ENCODE peak calls at places on chromosomes 11 and 22, in eight cellular contexts. O is cardiac fibroblast, P is lower lobe of right lung, R is dorsolateral prefrontal cortex, X is MCF 10A, Z is left ventricle myocardium inferior, H is osteocyte, N is endothelial cell. T is an unnamed sample.

GRCh38 chr11:128689946-128690745 is 3.7 kb upstream of the FLI1 start:
- DNase-seq in R (no peak), H (no peak), O (no peak), X (no peak), Z (no peak), N (no peak), P (peak; percentile 48), T (no peak)

GRCh38 chr22:49235463-49236300 is 592.0 kb downstream of the BRD1 start:
- DNase-seq in P (no peak), O (no peak), Z (no peak), X (no peak), H (peak; percentile 66), R (no peak), N (no peak), T (no peak)

GRCh38 chr11:10807629-10808552 is 835 bp downstream of the EIF4G2 start:
- DNase-seq in O (peak; percentile 54), H (peak; percentile 86), N (peak; percentile 60), X (peak; percentile 49), Z (peak; percentile 71), P (peak; percentile 79), R (peak; percentile 75), T (no peak)

GRCh38 chr22:24171822-24172221 is 9.5 kb upstream of the SUSD2 start:
- DNase-seq in N (no peak), H (no peak), R (no peak), O (no peak), P (no peak), X (no peak), Z (no peak), T (no peak)

GRCh38 chr11:104546486-104546885 is 351.8 kb downstream of the CASP12 start:
- DNase-seq in Z (no peak), O (no peak), N (no peak), P (no peak), H (no peak), R (no peak), X (no peak), T (no peak)

GRCh38 chr11:32794439-32794838 is at the start of gene CCDC73:
- DNase-seq in H (no peak), X (no peak), P (no peak), R (no peak), Z (no peak), N (no peak), O (no peak), T (no peak)

GRCh38 chr22:42792909-42793847 is 63.9 kb downstream of the ARFGAP3 start:
- DNase-seq in H (no peak), N (no peak), Z (peak; percentile 64), P (no peak), X (no peak), O (no peak), R (no peak), T (no peak)

GRCh38 chr11:109960831-109961230 is 132.4 kb upstream of the ZC3H12C start:
- DNase-seq in H (no peak), R (no peak), O (peak; percentile 93), P (no peak), N (no peak), Z (peak; percentile 63), X (peak; percentile 38), T (no peak)

GRCh38 chr11:124754710-124755109 is 2.7 kb upstream of the VSIG2 start:
- DNase-seq in Z (no peak), P (no peak), O (no peak), X (no peak), H (no peak), N (no peak), R (no peak), T (no peak)

GRCh38 chr11:13941790-13942189 is 20.7 kb upstream of the SPON1 start:
- DNase-seq in P (no peak), R (no peak), H (no peak), O (no peak), Z (no peak), N (no peak), X (no peak), T (no peak)

GRCh38 chr22:47340851-47341436 is 578.5 kb downstream of the TBC1D22A start:
- DNase-seq in X (peak; percentile 33), Z (no peak), O (no peak), N (no peak), P (no peak), R (no peak), H (peak; percentile 48), T (no peak)

GRCh38 chr11:19793356-19793755 is 80.7 kb downstream of the NAV2 start:
- DNase-seq in O (no peak), X (no peak), H (no peak), Z (no peak), P (no peak), N (no peak), R (no peak), T (no peak)

GRCh38 chr11:61549177-61549576 is 31.7 kb downstream of the SYT7 start:
- DNase-seq in R (no peak), P (no peak), O (no peak), N (no peak), H (no peak), X (no peak), Z (no peak), T (no peak)

GRCh38 chr11:33691051-33691864 is 9.4 kb downstream of the C11orf91 start:
- DNase-seq in P (no peak), H (no peak), Z (no peak), N (no peak), X (no peak), R (no peak), O (no peak), T (no peak)

GRCh38 chr22:17774206-17774927 is at the start of gene BID:
- DNase-seq in N (no peak), Z (peak; percentile 68), H (no peak), X (peak; percentile 23), R (no peak), O (no peak), P (peak; percentile 84), T (no peak)

GRCh38 chr22:50545522-50546325 is at the start of gene KLHDC7B:
- DNase-seq in R (no peak), X (no peak), O (no peak), N (no peak), P (peak; percentile 45), Z (no peak), H (no peak), T (no peak)

GRCh38 chr11:75946531-75947530 is 131.8 kb downstream of the UVRAG start:
- DNase-seq in N (no peak), X (no peak), P (no peak), R (no peak), Z (no peak), H (no peak), O (peak; percentile 67), T (no peak)

GRCh38 chr22:19751497-19752245 is 8.9 kb upstream of the TBX1 start:
- DNase-seq in N (no peak), O (no peak), R (no peak), P (no peak), H (no peak), X (no peak), Z (no peak), T (no peak)

GRCh38 chr22:19755145-19755710 is 5.3 kb upstream of the TBX1 start:
- DNase-seq in R (no peak), X (no peak), O (no peak), H (no peak), P (no peak), Z (no peak), N (no peak), T (no peak)

GRCh38 chr22:19754701-19755144 is 5.9 kb upstream of the TBX1 start:
- DNase-seq in Z (no peak), P (no peak), R (no peak), X (no peak), N (no peak), O (no peak), H (no peak), T (no peak)

GRCh38 chr22:19753996-19754700 is 6.4 kb upstream of the TBX1 start:
- DNase-seq in O (no peak), R (no peak), N (no peak), X (no peak), H (no peak), P (no peak), Z (no peak), T (no peak)

GRCh38 chr22:19753090-19753842 is 7.3 kb upstream of the TBX1 start:
- DNase-seq in X (no peak), P (no peak), Z (no peak), R (no peak), O (no peak), N (no peak), H (no peak), T (no peak)
- TF ChIP-seq CTCF in X (no peak), P (no peak), Z (no peak), R (no peak), O (no peak), N (no peak), H (no peak), T (peak; percentile 19)

GRCh38 chr11:59201376-59201775 is 11.4 kb downstream of the MPEG1 start:
- DNase-seq in H (no peak), R (no peak), Z (no peak), P (no peak), N (no peak), X (peak; percentile 41), O (no peak), T (no peak)
- TF ChIP-seq CTCF in H (no peak), R (no peak), Z (peak; percentile 8), P (peak; percentile 30), N (peak; percentile 44), X (peak; percentile 14), O (peak; percentile 10), T (no peak)

GRCh38 chr11:95703059-95703458 is 86.5 kb downstream of the FAM76B start:
- DNase-seq in N (no peak), Z (no peak), P (no peak), O (no peak), X (no peak), R (no peak), H (no peak), T (no peak)
- TF ChIP-seq CTCF in N (no peak), Z (no peak), P (no peak), O (no peak), X (no peak), R (no peak), H (no peak), T (no peak)

GRCh38 chr22:39240841-39241631 is 3.7 kb downstream of the PDGFB start:
- DNase-seq in Z (peak; percentile 59), H (no peak), R (no peak), N (no peak), O (peak; percentile 25), P (peak; percentile 73), X (no peak), T (no peak)
- TF ChIP-seq CTCF in Z (no peak), H (no peak), R (no peak), N (no peak), O (no peak), P (no peak), X (no peak), T (no peak)

GRCh38 chr11:15624701-15625100 is 510.0 kb downstream of the INSC start:
- DNase-seq in H (no peak), X (no peak), R (no peak), O (no peak), Z (no peak), N (no peak), P (no peak), T (no peak)
- TF ChIP-seq CTCF in H (no peak), X (no peak), R (no peak), O (no peak), Z (no peak), N (no peak), P (no peak), T (no peak)

GRCh38 chr11:119782021-119782420 is 53.0 kb upstream of the NECTIN1 start:
- DNase-seq in X (no peak), N (no peak), O (no peak), P (peak; percentile 0), Z (no peak), R (no peak), H (no peak), T (no peak)
- TF ChIP-seq CTCF in X (no peak), N (no peak), O (no peak), P (no peak), Z (no peak), R (no peak), H (no peak), T (no peak)

T was measured in D721Med.